ENCODE peak calls at places on chromosomes 12 and 14, in eight cellular contexts. One of them, this sample, is unnamed.

GRCh38 chr12:110647669-110648068 is 33.7 kb downstream of the TCTN1 start:
- DNase-seq in AG04450: no peak
- DNase-seq in Panc1: no peak
- DNase-seq in testis: no peak
- DNase-seq in mammary epithelial cell: no peak
- DNase-seq in ovary: no peak
- DNase-seq in heart right ventricle: no peak
- DNase-seq in prostate gland: no peak
- DNase-seq in this sample: no peak

GRCh38 chr12:90987520-90987919 is 17.3 kb downstream of the EPYC start:
- DNase-seq in AG04450: no peak
- DNase-seq in prostate gland: no peak
- DNase-seq in heart right ventricle: no peak
- DNase-seq in mammary epithelial cell: peak
- DNase-seq in ovary: no peak
- DNase-seq in testis: no peak
- DNase-seq in Panc1: no peak
- DNase-seq in this sample: no peak

GRCh38 chr14:37051153-37051552 is 121.3 kb downstream of the SLC25A21 start:
- DNase-seq in mammary epithelial cell: peak
- DNase-seq in ovary: no peak
- DNase-seq in testis: no peak
- DNase-seq in Panc1: no peak
- DNase-seq in AG04450: no peak
- DNase-seq in heart right ventricle: no peak
- DNase-seq in prostate gland: no peak
- DNase-seq in this sample: no peak

GRCh38 chr14:73751157-73751691 is 37.0 kb upstream of the PNMA1 start:
- DNase-seq in prostate gland: no peak
- DNase-seq in Panc1: no peak
- DNase-seq in AG04450: no peak
- DNase-seq in heart right ventricle: no peak
- DNase-seq in mammary epithelial cell: no peak
- DNase-seq in testis: no peak
- DNase-seq in ovary: no peak
- DNase-seq in this sample: no peak

GRCh38 chr12:70543444-70543843 is 93.8 kb downstream of the PTPRB start:
- DNase-seq in ovary: no peak
- DNase-seq in testis: no peak
- DNase-seq in prostate gland: no peak
- DNase-seq in Panc1: peak
- DNase-seq in mammary epithelial cell: peak
- DNase-seq in AG04450: peak
- DNase-seq in heart right ventricle: peak
- DNase-seq in this sample: no peak

GRCh38 chr14:62428429-62429203 is 616.6 kb downstream of the KCNH5 start:
- DNase-seq in heart right ventricle: no peak
- DNase-seq in ovary: no peak
- DNase-seq in testis: no peak
- DNase-seq in Panc1: no peak
- DNase-seq in AG04450: no peak
- DNase-seq in mammary epithelial cell: peak
- DNase-seq in prostate gland: no peak
- DNase-seq in this sample: no peak

GRCh38 chr12:57765003-57765697 is 1.7 kb downstream of the CYP27B1 start:
- DNase-seq in prostate gland: no peak
- DNase-seq in testis: peak
- DNase-seq in heart right ventricle: no peak
- DNase-seq in ovary: no peak
- DNase-seq in Panc1: no peak
- DNase-seq in mammary epithelial cell: peak
- DNase-seq in AG04450: no peak
- DNase-seq in this sample: no peak

GRCh38 chr12:120628919-120629318 is 11.5 kb upstream of the CABP1 start:
- DNase-seq in testis: peak
- DNase-seq in ovary: no peak
- DNase-seq in prostate gland: no peak
- DNase-seq in heart right ventricle: peak
- DNase-seq in AG04450: no peak
- DNase-seq in Panc1: no peak
- DNase-seq in mammary epithelial cell: no peak
- DNase-seq in this sample: no peak

DNA sequence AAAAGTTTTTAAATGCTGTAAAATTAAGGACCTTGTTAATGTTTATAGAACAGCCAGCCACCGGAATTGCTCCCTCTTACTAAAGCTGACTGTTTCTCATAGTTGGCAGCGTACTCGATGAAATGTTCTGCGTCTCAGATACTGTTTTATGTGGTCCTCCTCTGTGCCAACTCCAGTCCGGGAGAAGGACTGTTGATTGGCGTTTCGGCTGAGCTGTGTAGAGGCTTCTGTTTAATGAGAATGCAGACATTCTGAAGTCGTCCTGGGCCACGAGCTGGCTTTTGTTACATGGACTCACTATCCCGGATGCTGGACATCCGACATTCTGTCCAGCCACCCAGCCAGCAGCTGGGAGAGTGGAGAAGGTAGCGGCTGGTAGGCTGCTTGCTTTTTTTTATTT is 75.4 kb downstream of the WDR20 start:
- DNase-seq in ovary: no peak
- DNase-seq in testis: peak
- DNase-seq in Panc1: no peak
- DNase-seq in mammary epithelial cell: no peak
- DNase-seq in AG04450: peak
- DNase-seq in heart right ventricle: no peak
- DNase-seq in prostate gland: peak
- DNase-seq in this sample: no peak
- H3K27ac ChIP-seq in ovary: no peak
- H3K27ac ChIP-seq in testis: no peak
- H3K27ac ChIP-seq in Panc1: no peak
- H3K27ac ChIP-seq in mammary epithelial cell: no peak
- H3K27ac ChIP-seq in AG04450: peak
- H3K27ac ChIP-seq in heart right ventricle: peak
- H3K27ac ChIP-seq in prostate gland: no peak
- H3K27ac ChIP-seq in this sample: peak

GRCh38 chr12:47214001-47214619 is 134.4 kb upstream of the AMIGO2 start:
- DNase-seq in testis: no peak
- DNase-seq in ovary: no peak
- DNase-seq in prostate gland: no peak
- DNase-seq in AG04450: no peak
- DNase-seq in heart right ventricle: no peak
- DNase-seq in mammary epithelial cell: no peak
- DNase-seq in Panc1: no peak
- DNase-seq in this sample: no peak

GRCh38 chr12:47219243-47219642 is 139.5 kb upstream of the AMIGO2 start:
- DNase-seq in Panc1: peak
- DNase-seq in prostate gland: no peak
- DNase-seq in heart right ventricle: no peak
- DNase-seq in testis: no peak
- DNase-seq in ovary: no peak
- DNase-seq in mammary epithelial cell: peak
- DNase-seq in AG04450: no peak
- DNase-seq in this sample: no peak

GRCh38 chr12:47218191-47218654 is 138.5 kb upstream of the AMIGO2 start:
- DNase-seq in testis: no peak
- DNase-seq in mammary epithelial cell: peak
- DNase-seq in ovary: no peak
- DNase-seq in AG04450: no peak
- DNase-seq in heart right ventricle: no peak
- DNase-seq in prostate gland: no peak
- DNase-seq in Panc1: no peak
- DNase-seq in this sample: no peak

GRCh38 chr12:47214771-47215170 is 135.0 kb upstream of the AMIGO2 start:
- DNase-seq in testis: no peak
- DNase-seq in mammary epithelial cell: no peak
- DNase-seq in prostate gland: no peak
- DNase-seq in AG04450: no peak
- DNase-seq in heart right ventricle: no peak
- DNase-seq in Panc1: no peak
- DNase-seq in ovary: no peak
- DNase-seq in this sample: no peak

DNA sequence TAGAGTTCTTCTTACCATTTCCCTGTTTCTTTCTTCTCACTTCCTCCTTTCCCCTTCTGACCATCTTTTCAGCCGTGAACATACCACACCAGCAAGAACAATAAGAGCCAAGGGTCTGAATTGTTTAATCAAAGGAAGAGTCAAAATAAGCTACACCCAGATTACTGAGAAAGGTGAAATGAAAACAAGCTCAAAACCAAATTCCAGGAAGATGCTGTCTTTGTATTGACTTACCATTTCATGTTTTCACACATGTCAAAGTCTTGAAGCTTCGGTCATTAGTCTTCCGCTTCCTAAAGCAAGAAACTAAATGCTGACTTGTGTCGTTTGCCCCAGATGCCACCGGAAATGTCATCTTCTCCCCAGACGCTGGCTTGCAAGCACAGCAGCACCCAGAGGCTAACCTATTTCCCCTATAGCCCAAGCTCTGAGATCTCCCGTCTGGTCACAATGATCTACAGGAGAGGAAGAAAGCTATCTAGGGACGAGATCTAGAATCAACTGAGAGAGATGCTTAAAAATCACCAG is 136.5 kb upstream of the AMIGO2 start:
- DNase-seq in heart right ventricle: no peak
- DNase-seq in testis: no peak
- DNase-seq in AG04450: no peak
- DNase-seq in prostate gland: no peak
- DNase-seq in mammary epithelial cell: no peak
- DNase-seq in ovary: no peak
- DNase-seq in Panc1: no peak
- DNase-seq in this sample: no peak
- H3K4me3 ChIP-seq in heart right ventricle: peak
- H3K4me3 ChIP-seq in testis: no peak
- H3K4me3 ChIP-seq in AG04450: no peak
- H3K4me3 ChIP-seq in prostate gland: no peak
- H3K4me3 ChIP-seq in mammary epithelial cell: no peak
- H3K4me3 ChIP-seq in ovary: no peak
- H3K4me3 ChIP-seq in Panc1: no peak
- H3K4me3 ChIP-seq in this sample: no peak

DNA sequence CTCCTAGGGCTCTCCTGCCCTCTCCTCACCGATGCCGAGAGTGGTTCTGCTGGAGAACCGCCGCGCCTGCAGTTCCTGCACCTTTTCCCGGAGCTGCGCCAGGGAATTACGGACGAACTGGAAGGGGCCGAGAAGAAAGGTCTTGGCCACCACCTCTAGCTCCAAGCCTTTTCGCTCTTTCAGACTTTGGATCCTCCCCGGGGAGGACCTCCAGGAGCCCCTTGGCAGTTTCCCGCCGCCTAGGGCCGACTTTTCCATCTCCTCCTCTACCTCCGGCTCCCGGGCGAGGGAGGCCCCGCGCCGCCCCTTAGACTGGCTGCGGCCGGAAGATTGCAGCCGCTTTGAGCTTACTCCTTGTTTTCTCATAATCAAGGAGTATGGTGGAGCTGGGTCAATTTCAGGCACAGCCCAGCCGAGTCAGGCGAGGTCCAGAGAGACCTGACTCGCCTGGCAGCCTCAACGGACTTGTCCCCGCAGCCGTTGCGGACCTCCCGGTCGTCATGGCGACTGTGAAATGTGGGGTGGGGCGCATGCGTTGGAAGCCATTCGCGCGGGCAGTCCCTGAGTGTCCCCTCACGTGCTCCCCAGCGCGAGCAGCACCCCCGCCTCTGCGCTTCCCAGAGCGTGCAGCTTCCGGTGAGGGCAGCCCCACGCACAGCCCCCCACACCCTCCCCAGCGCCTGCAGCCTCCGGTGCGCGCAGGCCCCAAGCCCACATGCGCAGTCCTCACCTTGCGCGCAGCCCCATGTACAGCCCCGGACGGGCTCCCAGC is at the start of gene DPY19L2:
- DNase-seq in mammary epithelial cell: peak
- DNase-seq in AG04450: peak
- DNase-seq in Panc1: no peak
- DNase-seq in testis: peak
- DNase-seq in ovary: peak
- DNase-seq in prostate gland: peak
- DNase-seq in heart right ventricle: peak
- DNase-seq in this sample: peak
- H3K27ac ChIP-seq in mammary epithelial cell: no peak
- H3K27ac ChIP-seq in AG04450: peak
- H3K27ac ChIP-seq in Panc1: peak
- H3K27ac ChIP-seq in testis: peak
- H3K27ac ChIP-seq in ovary: peak
- H3K27ac ChIP-seq in prostate gland: peak
- H3K27ac ChIP-seq in heart right ventricle: peak
- H3K27ac ChIP-seq in this sample: peak

GRCh38 chr14:103294091-103294490 is 39.9 kb upstream of the EIF5 start:
- DNase-seq in mammary epithelial cell: no peak
- DNase-seq in testis: no peak
- DNase-seq in heart right ventricle: no peak
- DNase-seq in ovary: no peak
- DNase-seq in Panc1: no peak
- DNase-seq in prostate gland: no peak
- DNase-seq in AG04450: no peak
- DNase-seq in this sample: no peak

GRCh38 chr14:103290961-103291360 is 43.1 kb upstream of the EIF5 start:
- DNase-seq in prostate gland: no peak
- DNase-seq in heart right ventricle: no peak
- DNase-seq in mammary epithelial cell: no peak
- DNase-seq in ovary: no peak
- DNase-seq in AG04450: no peak
- DNase-seq in testis: no peak
- DNase-seq in Panc1: no peak
- DNase-seq in this sample: no peak

GRCh38 chr14:103293465-103293864 is 40.6 kb upstream of the EIF5 start:
- DNase-seq in AG04450: no peak
- DNase-seq in heart right ventricle: no peak
- DNase-seq in prostate gland: no peak
- DNase-seq in testis: no peak
- DNase-seq in mammary epithelial cell: no peak
- DNase-seq in ovary: no peak
- DNase-seq in Panc1: no peak
- DNase-seq in this sample: no peak

GRCh38 chr14:103290494-103290893 is 43.5 kb upstream of the EIF5 start:
- DNase-seq in prostate gland: no peak
- DNase-seq in heart right ventricle: no peak
- DNase-seq in testis: no peak
- DNase-seq in Panc1: no peak
- DNase-seq in mammary epithelial cell: no peak
- DNase-seq in AG04450: no peak
- DNase-seq in ovary: no peak
- DNase-seq in this sample: no peak

DNA sequence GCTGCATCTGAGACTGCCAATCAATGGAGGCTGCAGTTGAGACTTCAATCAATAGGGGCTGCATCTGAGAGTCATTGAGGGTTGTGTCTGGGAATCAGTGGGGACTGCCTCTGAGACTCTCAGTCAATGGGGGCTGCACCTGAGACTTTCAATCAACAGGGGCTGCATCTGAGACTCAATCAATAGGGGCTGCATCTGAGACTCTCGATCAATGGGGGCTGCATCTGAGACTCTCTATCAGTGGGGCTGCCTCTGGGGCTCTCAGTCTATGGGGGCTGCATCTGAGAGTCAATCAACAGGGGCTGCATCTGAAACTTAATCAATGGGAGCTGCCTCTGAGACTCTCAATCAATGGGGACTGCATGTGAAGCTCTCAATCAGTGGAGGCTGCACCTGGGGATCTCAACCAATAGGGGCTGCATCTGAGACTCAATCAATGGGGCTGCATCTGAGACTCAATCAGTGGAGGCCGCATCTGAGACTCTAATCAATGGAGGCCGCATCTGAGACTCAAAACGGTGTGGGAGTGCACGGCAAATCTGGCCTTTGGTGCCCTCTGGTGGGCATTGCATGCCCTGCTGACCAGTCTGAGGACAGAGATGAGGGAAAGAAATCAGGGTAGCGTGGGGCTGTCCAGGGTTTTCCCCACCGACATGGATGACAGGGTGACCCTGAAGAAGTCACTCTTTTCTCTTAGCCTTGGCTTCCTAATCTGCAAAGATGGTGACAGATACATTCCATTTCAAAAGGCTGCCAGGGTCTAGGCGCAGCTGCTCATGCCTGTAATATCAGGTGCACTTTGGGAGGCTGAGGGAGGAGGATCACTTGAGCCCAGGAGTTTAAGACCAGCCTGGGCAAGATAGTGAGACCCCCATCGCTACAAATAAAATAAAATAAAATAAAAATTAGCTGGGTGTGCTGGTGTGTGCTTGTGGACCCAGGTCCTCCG is 41.3 kb upstream of the EIF5 start:
- DNase-seq in Panc1: peak
- DNase-seq in prostate gland: peak
- DNase-seq in mammary epithelial cell: peak
- DNase-seq in testis: peak
- DNase-seq in AG04450: peak
- DNase-seq in ovary: peak
- DNase-seq in heart right ventricle: peak
- DNase-seq in this sample: no peak
- H3K4me3 ChIP-seq in Panc1: no peak
- H3K4me3 ChIP-seq in prostate gland: no peak
- H3K4me3 ChIP-seq in mammary epithelial cell: no peak
- H3K4me3 ChIP-seq in testis: no peak
- H3K4me3 ChIP-seq in AG04450: no peak
- H3K4me3 ChIP-seq in ovary: no peak
- H3K4me3 ChIP-seq in heart right ventricle: no peak
- H3K4me3 ChIP-seq in this sample: no peak

This sample was measured in coronary artery.